ENCODE peak calls at places on chromosomes 12 and 14, in five cellular contexts. One of them, this sample, is unnamed.

GRCh38 chr12:127355061-127355820 is 911.7 kb upstream of the TMEM132C start:
- DNase-seq in stimulated activated CD4-positive, alpha-beta T cell treated with anti-CD3 and anti-CD28 coated beads, Interleukin-4, amount 100 ng/mL, for 4 hours: no peak
- DNase-seq in Right ventricle myocardium inferior: no peak
- DNase-seq in activated naive CD8-positive, alpha-beta T cell treated with anti-CD3 and anti-CD28 coated beads, Interleukin-2, amount 10 ng/mL, durations not matched to agents 7 days and 5 days: no peak
- DNase-seq in amygdala: no peak
- DNase-seq in this sample: no peak

GRCh38 chr12:3543826-3544225 is 52.8 kb downstream of the PRMT8 start:
- DNase-seq in stimulated activated CD4-positive, alpha-beta T cell treated with anti-CD3 and anti-CD28 coated beads, Interleukin-4, amount 100 ng/mL, for 4 hours: no peak
- DNase-seq in Right ventricle myocardium inferior: no peak
- DNase-seq in activated naive CD8-positive, alpha-beta T cell treated with anti-CD3 and anti-CD28 coated beads, Interleukin-2, amount 10 ng/mL, durations not matched to agents 7 days and 5 days: no peak
- DNase-seq in amygdala: no peak
- DNase-seq in this sample: no peak

GRCh38 chr12:94620611-94621010 is 29.7 kb downstream of the TMCC3 start:
- DNase-seq in stimulated activated CD4-positive, alpha-beta T cell treated with anti-CD3 and anti-CD28 coated beads, Interleukin-4, amount 100 ng/mL, for 4 hours: no peak
- DNase-seq in Right ventricle myocardium inferior: no peak
- DNase-seq in activated naive CD8-positive, alpha-beta T cell treated with anti-CD3 and anti-CD28 coated beads, Interleukin-2, amount 10 ng/mL, durations not matched to agents 7 days and 5 days: no peak
- DNase-seq in amygdala: no peak
- DNase-seq in this sample: no peak

GRCh38 chr14:95282354-95282985 is 37.2 kb downstream of the CLMN start:
- DNase-seq in stimulated activated CD4-positive, alpha-beta T cell treated with anti-CD3 and anti-CD28 coated beads, Interleukin-4, amount 100 ng/mL, for 4 hours: no peak
- DNase-seq in Right ventricle myocardium inferior: no peak
- DNase-seq in activated naive CD8-positive, alpha-beta T cell treated with anti-CD3 and anti-CD28 coated beads, Interleukin-2, amount 10 ng/mL, durations not matched to agents 7 days and 5 days: no peak
- DNase-seq in amygdala: no peak
- DNase-seq in this sample: no peak

GRCh38 chr12:5015711-5016492 is 27.8 kb upstream of the KCNA5 start:
- DNase-seq in stimulated activated CD4-positive, alpha-beta T cell treated with anti-CD3 and anti-CD28 coated beads, Interleukin-4, amount 100 ng/mL, for 4 hours: no peak
- DNase-seq in Right ventricle myocardium inferior: no peak
- DNase-seq in activated naive CD8-positive, alpha-beta T cell treated with anti-CD3 and anti-CD28 coated beads, Interleukin-2, amount 10 ng/mL, durations not matched to agents 7 days and 5 days: no peak
- DNase-seq in amygdala: no peak
- DNase-seq in this sample: no peak

GRCh38 chr14:36988568-36988967 is 183.8 kb downstream of the SLC25A21 start:
- DNase-seq in stimulated activated CD4-positive, alpha-beta T cell treated with anti-CD3 and anti-CD28 coated beads, Interleukin-4, amount 100 ng/mL, for 4 hours: no peak
- DNase-seq in Right ventricle myocardium inferior: no peak
- DNase-seq in activated naive CD8-positive, alpha-beta T cell treated with anti-CD3 and anti-CD28 coated beads, Interleukin-2, amount 10 ng/mL, durations not matched to agents 7 days and 5 days: no peak
- DNase-seq in amygdala: no peak
- DNase-seq in this sample: no peak

GRCh38 chr12:46661161-46661845 is 164.5 kb downstream of the SLC38A4 start:
- DNase-seq in stimulated activated CD4-positive, alpha-beta T cell treated with anti-CD3 and anti-CD28 coated beads, Interleukin-4, amount 100 ng/mL, for 4 hours: no peak
- DNase-seq in Right ventricle myocardium inferior: no peak
- DNase-seq in activated naive CD8-positive, alpha-beta T cell treated with anti-CD3 and anti-CD28 coated beads, Interleukin-2, amount 10 ng/mL, durations not matched to agents 7 days and 5 days: no peak
- DNase-seq in amygdala: no peak
- DNase-seq in this sample: no peak

GRCh38 chr12:119528241-119528640 is 65.3 kb upstream of the TMEM233 start:
- DNase-seq in stimulated activated CD4-positive, alpha-beta T cell treated with anti-CD3 and anti-CD28 coated beads, Interleukin-4, amount 100 ng/mL, for 4 hours: no peak
- DNase-seq in Right ventricle myocardium inferior: no peak
- DNase-seq in activated naive CD8-positive, alpha-beta T cell treated with anti-CD3 and anti-CD28 coated beads, Interleukin-2, amount 10 ng/mL, durations not matched to agents 7 days and 5 days: no peak
- DNase-seq in amygdala: no peak
- DNase-seq in this sample: no peak

GRCh38 chr14:68791078-68791983 is 1.5 kb downstream of the ZFP36L1 start:
- DNase-seq in stimulated activated CD4-positive, alpha-beta T cell treated with anti-CD3 and anti-CD28 coated beads, Interleukin-4, amount 100 ng/mL, for 4 hours: no peak
- DNase-seq in Right ventricle myocardium inferior: no peak
- DNase-seq in activated naive CD8-positive, alpha-beta T cell treated with anti-CD3 and anti-CD28 coated beads, Interleukin-2, amount 10 ng/mL, durations not matched to agents 7 days and 5 days: no peak
- DNase-seq in amygdala: no peak
- DNase-seq in this sample: peak; percentile 23

GRCh38 chr12:13945641-13946040 is 35.8 kb downstream of the GRIN2B start:
- DNase-seq in stimulated activated CD4-positive, alpha-beta T cell treated with anti-CD3 and anti-CD28 coated beads, Interleukin-4, amount 100 ng/mL, for 4 hours: no peak
- DNase-seq in Right ventricle myocardium inferior: no peak
- DNase-seq in activated naive CD8-positive, alpha-beta T cell treated with anti-CD3 and anti-CD28 coated beads, Interleukin-2, amount 10 ng/mL, durations not matched to agents 7 days and 5 days: no peak
- DNase-seq in amygdala: no peak
- DNase-seq in this sample: no peak

GRCh38 chr12:46473634-46474201 is 101.1 kb upstream of the SLC38A2 start:
- DNase-seq in stimulated activated CD4-positive, alpha-beta T cell treated with anti-CD3 and anti-CD28 coated beads, Interleukin-4, amount 100 ng/mL, for 4 hours: no peak
- DNase-seq in Right ventricle myocardium inferior: no peak
- DNase-seq in activated naive CD8-positive, alpha-beta T cell treated with anti-CD3 and anti-CD28 coated beads, Interleukin-2, amount 10 ng/mL, durations not matched to agents 7 days and 5 days: no peak
- DNase-seq in amygdala: no peak
- DNase-seq in this sample: no peak

GRCh38 chr14:50772361-50772760 is 58.6 kb downstream of the NIN start:
- DNase-seq in stimulated activated CD4-positive, alpha-beta T cell treated with anti-CD3 and anti-CD28 coated beads, Interleukin-4, amount 100 ng/mL, for 4 hours: no peak
- DNase-seq in Right ventricle myocardium inferior: no peak
- DNase-seq in activated naive CD8-positive, alpha-beta T cell treated with anti-CD3 and anti-CD28 coated beads, Interleukin-2, amount 10 ng/mL, durations not matched to agents 7 days and 5 days: no peak
- DNase-seq in amygdala: no peak
- DNase-seq in this sample: no peak

GRCh38 chr14:79510659-79511058 is 700.6 kb downstream of the DIO2 start:
- DNase-seq in stimulated activated CD4-positive, alpha-beta T cell treated with anti-CD3 and anti-CD28 coated beads, Interleukin-4, amount 100 ng/mL, for 4 hours: no peak
- DNase-seq in Right ventricle myocardium inferior: no peak
- DNase-seq in activated naive CD8-positive, alpha-beta T cell treated with anti-CD3 and anti-CD28 coated beads, Interleukin-2, amount 10 ng/mL, durations not matched to agents 7 days and 5 days: no peak
- DNase-seq in amygdala: no peak
- DNase-seq in this sample: no peak

GRCh38 chr12:12608557-12608957 is 3.1 kb upstream of the CREBL2 start:
- DNase-seq in stimulated activated CD4-positive, alpha-beta T cell treated with anti-CD3 and anti-CD28 coated beads, Interleukin-4, amount 100 ng/mL, for 4 hours: no peak
- DNase-seq in Right ventricle myocardium inferior: no peak
- DNase-seq in activated naive CD8-positive, alpha-beta T cell treated with anti-CD3 and anti-CD28 coated beads, Interleukin-2, amount 10 ng/mL, durations not matched to agents 7 days and 5 days: no peak
- DNase-seq in amygdala: no peak
- DNase-seq in this sample: no peak

GRCh38 chr14:59060841-59061240 is 127.6 kb upstream of the DAAM1 start:
- DNase-seq in stimulated activated CD4-positive, alpha-beta T cell treated with anti-CD3 and anti-CD28 coated beads, Interleukin-4, amount 100 ng/mL, for 4 hours: no peak
- DNase-seq in Right ventricle myocardium inferior: no peak
- DNase-seq in activated naive CD8-positive, alpha-beta T cell treated with anti-CD3 and anti-CD28 coated beads, Interleukin-2, amount 10 ng/mL, durations not matched to agents 7 days and 5 days: no peak
- DNase-seq in amygdala: no peak
- DNase-seq in this sample: no peak

GRCh38 chr12:24256636-24257150 is 307.2 kb upstream of the SOX5 start:
- DNase-seq in stimulated activated CD4-positive, alpha-beta T cell treated with anti-CD3 and anti-CD28 coated beads, Interleukin-4, amount 100 ng/mL, for 4 hours: no peak
- DNase-seq in Right ventricle myocardium inferior: no peak
- DNase-seq in activated naive CD8-positive, alpha-beta T cell treated with anti-CD3 and anti-CD28 coated beads, Interleukin-2, amount 10 ng/mL, durations not matched to agents 7 days and 5 days: no peak
- DNase-seq in amygdala: no peak
- DNase-seq in this sample: no peak

GRCh38 chr12:105018001-105018400 is 31.9 kb downstream of the NOPCHAP1 start:
- DNase-seq in stimulated activated CD4-positive, alpha-beta T cell treated with anti-CD3 and anti-CD28 coated beads, Interleukin-4, amount 100 ng/mL, for 4 hours: no peak
- DNase-seq in Right ventricle myocardium inferior: no peak
- DNase-seq in activated naive CD8-positive, alpha-beta T cell treated with anti-CD3 and anti-CD28 coated beads, Interleukin-2, amount 10 ng/mL, durations not matched to agents 7 days and 5 days: no peak
- DNase-seq in amygdala: no peak
- DNase-seq in this sample: no peak

GRCh38 chr14:52080817-52081755 is 12.2 kb upstream of the NID2 start:
- DNase-seq in stimulated activated CD4-positive, alpha-beta T cell treated with anti-CD3 and anti-CD28 coated beads, Interleukin-4, amount 100 ng/mL, for 4 hours: no peak
- DNase-seq in Right ventricle myocardium inferior: no peak
- DNase-seq in activated naive CD8-positive, alpha-beta T cell treated with anti-CD3 and anti-CD28 coated beads, Interleukin-2, amount 10 ng/mL, durations not matched to agents 7 days and 5 days: no peak
- DNase-seq in amygdala: no peak
- DNase-seq in this sample: no peak

GRCh38 chr12:52903855-52904508 is 894 bp downstream of the KRT8 start:
- DNase-seq in stimulated activated CD4-positive, alpha-beta T cell treated with anti-CD3 and anti-CD28 coated beads, Interleukin-4, amount 100 ng/mL, for 4 hours: peak; percentile 30
- DNase-seq in Right ventricle myocardium inferior: no peak
- DNase-seq in activated naive CD8-positive, alpha-beta T cell treated with anti-CD3 and anti-CD28 coated beads, Interleukin-2, amount 10 ng/mL, durations not matched to agents 7 days and 5 days: peak; percentile 62
- DNase-seq in amygdala: peak; percentile 23
- DNase-seq in this sample: peak; percentile 18

GRCh38 chr14:55271572-55272414 is 572 bp downstream of the FBXO34 start:
- DNase-seq in stimulated activated CD4-positive, alpha-beta T cell treated with anti-CD3 and anti-CD28 coated beads, Interleukin-4, amount 100 ng/mL, for 4 hours: peak; percentile 38
- DNase-seq in Right ventricle myocardium inferior: peak; percentile 78
- DNase-seq in activated naive CD8-positive, alpha-beta T cell treated with anti-CD3 and anti-CD28 coated beads, Interleukin-2, amount 10 ng/mL, durations not matched to agents 7 days and 5 days: peak; percentile 75
- DNase-seq in amygdala: peak; percentile 46
- DNase-seq in this sample: peak; percentile 44

GRCh38 chr12:67925077-67925476 is 64.2 kb upstream of the IFNG-AS1 start:
- DNase-seq in stimulated activated CD4-positive, alpha-beta T cell treated with anti-CD3 and anti-CD28 coated beads, Interleukin-4, amount 100 ng/mL, for 4 hours: no peak
- DNase-seq in Right ventricle myocardium inferior: no peak
- DNase-seq in activated naive CD8-positive, alpha-beta T cell treated with anti-CD3 and anti-CD28 coated beads, Interleukin-2, amount 10 ng/mL, durations not matched to agents 7 days and 5 days: no peak
- DNase-seq in amygdala: no peak
- DNase-seq in this sample: no peak

GRCh38 chr12:57215668-57216013 is 953 bp upstream of the NXPH4 start:
- DNase-seq in stimulated activated CD4-positive, alpha-beta T cell treated with anti-CD3 and anti-CD28 coated beads, Interleukin-4, amount 100 ng/mL, for 4 hours: no peak
- DNase-seq in Right ventricle myocardium inferior: no peak
- DNase-seq in activated naive CD8-positive, alpha-beta T cell treated with anti-CD3 and anti-CD28 coated beads, Interleukin-2, amount 10 ng/mL, durations not matched to agents 7 days and 5 days: peak; percentile 62
- DNase-seq in amygdala: no peak
- DNase-seq in this sample: peak; percentile 25

GRCh38 chr12:62919827-62920226 is 15.1 kb downstream of the PPM1H start:
- DNase-seq in stimulated activated CD4-positive, alpha-beta T cell treated with anti-CD3 and anti-CD28 coated beads, Interleukin-4, amount 100 ng/mL, for 4 hours: no peak
- DNase-seq in Right ventricle myocardium inferior: no peak
- DNase-seq in activated naive CD8-positive, alpha-beta T cell treated with anti-CD3 and anti-CD28 coated beads, Interleukin-2, amount 10 ng/mL, durations not matched to agents 7 days and 5 days: no peak
- DNase-seq in amygdala: peak; percentile 19
- DNase-seq in this sample: no peak

GRCh38 chr12:12715459-12716150 is 1.6 kb upstream of the CDKN1B start:
- DNase-seq in stimulated activated CD4-positive, alpha-beta T cell treated with anti-CD3 and anti-CD28 coated beads, Interleukin-4, amount 100 ng/mL, for 4 hours: peak; percentile 31
- DNase-seq in Right ventricle myocardium inferior: no peak
- DNase-seq in activated naive CD8-positive, alpha-beta T cell treated with anti-CD3 and anti-CD28 coated beads, Interleukin-2, amount 10 ng/mL, durations not matched to agents 7 days and 5 days: peak; percentile 55
- DNase-seq in amygdala: no peak
- DNase-seq in this sample: peak; percentile 26

GRCh38 chr14:35808076-35808657 is 928 bp downstream of the RALGAPA1 start:
- DNase-seq in stimulated activated CD4-positive, alpha-beta T cell treated with anti-CD3 and anti-CD28 coated beads, Interleukin-4, amount 100 ng/mL, for 4 hours: no peak
- DNase-seq in Right ventricle myocardium inferior: no peak
- DNase-seq in activated naive CD8-positive, alpha-beta T cell treated with anti-CD3 and anti-CD28 coated beads, Interleukin-2, amount 10 ng/mL, durations not matched to agents 7 days and 5 days: no peak
- DNase-seq in amygdala: no peak
- DNase-seq in this sample: no peak

GRCh38 chr12:91009319-91009950 is 4.7 kb upstream of the EPYC start:
- DNase-seq in stimulated activated CD4-positive, alpha-beta T cell treated with anti-CD3 and anti-CD28 coated beads, Interleukin-4, amount 100 ng/mL, for 4 hours: no peak
- DNase-seq in Right ventricle myocardium inferior: no peak
- DNase-seq in activated naive CD8-positive, alpha-beta T cell treated with anti-CD3 and anti-CD28 coated beads, Interleukin-2, amount 10 ng/mL, durations not matched to agents 7 days and 5 days: no peak
- DNase-seq in amygdala: no peak
- DNase-seq in this sample: no peak

GRCh38 chr14:96585672-96586013 is 83.5 kb downstream of the PAPOLA start:
- DNase-seq in stimulated activated CD4-positive, alpha-beta T cell treated with anti-CD3 and anti-CD28 coated beads, Interleukin-4, amount 100 ng/mL, for 4 hours: no peak
- DNase-seq in Right ventricle myocardium inferior: no peak
- DNase-seq in activated naive CD8-positive, alpha-beta T cell treated with anti-CD3 and anti-CD28 coated beads, Interleukin-2, amount 10 ng/mL, durations not matched to agents 7 days and 5 days: no peak
- DNase-seq in amygdala: no peak
- DNase-seq in this sample: no peak

GRCh38 chr12:9750276-9751203 is 10.2 kb downstream of the CD69 start:
- DNase-seq in stimulated activated CD4-positive, alpha-beta T cell treated with anti-CD3 and anti-CD28 coated beads, Interleukin-4, amount 100 ng/mL, for 4 hours: peak; percentile 39
- DNase-seq in Right ventricle myocardium inferior: peak; percentile 53
- DNase-seq in activated naive CD8-positive, alpha-beta T cell treated with anti-CD3 and anti-CD28 coated beads, Interleukin-2, amount 10 ng/mL, durations not matched to agents 7 days and 5 days: peak; percentile 59
- DNase-seq in amygdala: no peak
- DNase-seq in this sample: no peak

This sample was measured in stimulated activated naive CD4-positive, alpha-beta T cell treated with Interleukin-2 at 50 U/mL for 16 hours.